ENCODE peak calls at places on chromosomes 1 and 21, in four cellular contexts. Y is HepG2, C is A549, A is upper lobe of left lung. T is an unnamed sample.

GRCh38 chr1:152906023-152906565 is 2.3 kb upstream of the IVL start:
- ATAC-seq in Y (no peak), C (peak), A (peak), T (no peak)

GRCh38 chr1:45007311-45007710 is 3.8 kb downstream of the HECTD3 start:
- ATAC-seq in Y (no peak), C (no peak), A (no peak), T (no peak)

GRCh38 chr1:102184477-102184876 is 187.8 kb upstream of the OLFM3 start:
- ATAC-seq in Y (no peak), C (no peak), A (no peak), T (no peak)

GRCh38 chr1:36115200-36115669 is 9.8 kb downstream of the COL8A2 start:
- ATAC-seq in Y (peak), C (no peak), A (peak), T (peak)

GRCh38 chr1:187042538-187042937 is 213.8 kb downstream of the PLA2G4A start:
- ATAC-seq in Y (no peak), C (no peak), A (no peak), T (no peak)

GRCh38 chr1:218683224-218683623 is 338.1 kb downstream of the TGFB2 start:
- ATAC-seq in Y (no peak), C (no peak), A (no peak), T (no peak)

GRCh38 chr1:6167391-6168303 is 12.5 kb downstream of the CHD5 start:
- ATAC-seq in Y (no peak), C (no peak), A (no peak), T (no peak)

GRCh38 chr21:15221799-15222386 is 157.1 kb upstream of the NRIP1 start:
- ATAC-seq in Y (peak), C (peak), A (peak), T (peak)

GRCh38 chr1:151235235-151235634 is 19.3 kb upstream of the PSMD4 start:
- ATAC-seq in Y (no peak), C (no peak), A (no peak), T (no peak)

GRCh38 chr1:23720256-23720995 is 22.8 kb upstream of the ELOA start:
- ATAC-seq in Y (no peak), C (no peak), A (no peak), T (no peak)

GRCh38 chr21:40531421-40531820 is 315.5 kb downstream of the DSCAM start:
- ATAC-seq in Y (no peak), C (no peak), A (no peak), T (no peak)

DNA sequence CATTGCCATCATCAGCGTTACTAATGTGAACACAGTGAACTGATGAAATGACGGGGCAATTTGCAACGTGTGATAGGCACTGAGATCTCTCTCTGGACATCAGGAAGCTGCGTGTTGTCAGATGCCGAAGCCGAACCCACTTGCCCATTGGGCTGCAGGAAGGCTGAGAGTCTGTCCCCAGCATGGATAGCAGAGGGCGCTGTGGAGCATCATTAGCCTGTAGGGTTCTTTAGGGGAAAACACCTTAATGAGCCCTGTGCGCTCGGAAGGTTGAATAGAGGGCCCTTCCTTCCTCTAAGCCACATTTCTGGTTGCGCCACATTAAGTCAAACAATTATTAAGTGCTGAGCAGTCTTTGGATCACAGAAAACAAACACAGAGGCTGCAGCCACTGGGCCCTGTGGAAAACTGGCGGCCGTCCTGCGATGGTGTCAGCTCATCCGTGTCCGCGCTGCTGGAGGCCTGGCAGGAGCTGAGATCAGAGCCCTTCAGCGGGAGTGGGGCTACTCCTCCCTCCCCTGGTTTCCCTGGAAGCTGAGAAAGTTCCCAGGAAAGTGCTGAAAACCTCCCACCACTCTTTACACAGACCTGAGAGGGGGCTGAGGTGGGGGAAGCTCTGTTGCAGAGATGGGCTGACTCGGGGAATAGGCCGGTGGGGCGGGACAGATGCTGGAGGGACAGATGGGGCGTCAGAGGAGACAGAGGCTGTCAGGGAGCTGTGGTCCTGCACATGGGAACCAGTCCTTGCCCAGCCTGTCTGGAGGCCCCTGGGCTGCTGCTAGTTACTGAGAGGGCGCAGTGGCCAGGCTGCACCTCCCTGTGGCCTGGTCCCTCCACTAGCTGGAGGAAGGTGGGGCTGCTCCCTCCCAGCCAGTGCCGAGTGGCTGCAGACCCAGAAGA is 12.7 kb downstream of the TFF2 start:
- ATAC-seq in Y (peak), C (peak), A (peak), T (peak)
- TF ChIP-seq EP300 in Y (no peak), C (no peak), A (no peak), T (no peak)

GRCh38 chr1:70205437-70206118 is at the start of gene LRRC40:
- ATAC-seq in Y (peak), C (peak), A (peak), T (peak)
- TF ChIP-seq POLR2A in Y (peak), C (peak), A (peak), T (peak)

GRCh38 chr21:34812510-34813265 is 143.9 kb downstream of the CLIC6 start:
- ATAC-seq in Y (peak), C (peak), A (peak), T (no peak)
- TF ChIP-seq EP300 in Y (no peak), C (peak), A (no peak), T (no peak)

DNA sequence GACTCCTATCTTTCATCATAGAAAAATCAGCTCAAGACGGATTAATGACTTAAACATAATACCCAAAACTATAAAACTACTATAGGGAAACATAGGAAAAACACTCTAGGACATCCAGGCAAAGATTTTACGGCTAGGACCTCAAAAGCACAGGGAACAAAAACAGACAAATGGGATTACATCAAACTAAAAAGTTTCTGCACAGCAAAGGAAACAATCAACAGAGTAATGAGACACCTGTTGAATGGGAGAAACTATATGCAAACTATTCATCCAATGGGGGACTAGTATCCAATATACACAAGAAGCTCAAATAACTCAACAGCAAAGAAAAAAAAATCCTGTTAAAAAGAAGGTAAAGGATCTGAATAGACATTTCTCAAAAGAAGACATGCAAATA is 18.6 kb downstream of the NSL1 start:
- ATAC-seq in Y (no peak), C (no peak), A (no peak), T (no peak)
- TF ChIP-seq POLR2A in Y (no peak), C (no peak), A (no peak), T (no peak)